ENCODE peak calls at places on chromosomes 3 and 15, in nine cellular contexts. One of them, this sample, is unnamed.

GRCh38 chr15:65405793-65406192 is 17.0 kb downstream of the IGDCC4 start:
- DNase-seq in activated CD4-positive, alpha-beta T cell treated with anti-CD3 and anti-CD28 coated beads for 24 hours: no peak
- DNase-seq in NCI-H1092 treated with DMSO at 0.1 percent for 48 hours: no peak
- DNase-seq in upper lobe of left lung: no peak
- DNase-seq in activated naive CD8-positive, alpha-beta T cell treated with anti-CD3 and anti-CD28 coated beads for 36 hours: no peak
- DNase-seq in left ventricle myocardium inferior: no peak
- DNase-seq in iPS-NIHi11: no peak
- DNase-seq in KBM-7: no peak
- DNase-seq in fibroblast of pulmonary artery: no peak
- DNase-seq in this sample: no peak

GRCh38 chr3:122377975-122378374 is 5.1 kb downstream of the MIX23 start:
- DNase-seq in NCI-H1092 treated with DMSO at 0.1 percent for 48 hours: no peak
- DNase-seq in left ventricle myocardium inferior: no peak
- DNase-seq in iPS-NIHi11: no peak
- DNase-seq in activated CD4-positive, alpha-beta T cell treated with anti-CD3 and anti-CD28 coated beads for 24 hours: no peak
- DNase-seq in activated naive CD8-positive, alpha-beta T cell treated with anti-CD3 and anti-CD28 coated beads for 36 hours: no peak
- DNase-seq in fibroblast of pulmonary artery: no peak
- DNase-seq in upper lobe of left lung: no peak
- DNase-seq in KBM-7: no peak
- DNase-seq in this sample: no peak

GRCh38 chr3:170598091-170598502 is 12.2 kb upstream of the SLC7A14 start:
- DNase-seq in upper lobe of left lung: no peak
- DNase-seq in fibroblast of pulmonary artery: no peak
- DNase-seq in activated CD4-positive, alpha-beta T cell treated with anti-CD3 and anti-CD28 coated beads for 24 hours: no peak
- DNase-seq in iPS-NIHi11: no peak
- DNase-seq in left ventricle myocardium inferior: no peak
- DNase-seq in activated naive CD8-positive, alpha-beta T cell treated with anti-CD3 and anti-CD28 coated beads for 36 hours: no peak
- DNase-seq in KBM-7: no peak
- DNase-seq in NCI-H1092 treated with DMSO at 0.1 percent for 48 hours: no peak
- DNase-seq in this sample: no peak

GRCh38 chr3:150523538-150523937 is 22.8 kb downstream of the SERP1 start:
- DNase-seq in upper lobe of left lung: no peak
- DNase-seq in fibroblast of pulmonary artery: no peak
- DNase-seq in KBM-7: no peak
- DNase-seq in NCI-H1092 treated with DMSO at 0.1 percent for 48 hours: no peak
- DNase-seq in activated naive CD8-positive, alpha-beta T cell treated with anti-CD3 and anti-CD28 coated beads for 36 hours: no peak
- DNase-seq in iPS-NIHi11: no peak
- DNase-seq in left ventricle myocardium inferior: no peak
- DNase-seq in activated CD4-positive, alpha-beta T cell treated with anti-CD3 and anti-CD28 coated beads for 24 hours: no peak
- DNase-seq in this sample: no peak

GRCh38 chr3:8673083-8673737 is 28.6 kb upstream of the SSUH2 start:
- DNase-seq in NCI-H1092 treated with DMSO at 0.1 percent for 48 hours: no peak
- DNase-seq in activated CD4-positive, alpha-beta T cell treated with anti-CD3 and anti-CD28 coated beads for 24 hours: no peak
- DNase-seq in fibroblast of pulmonary artery: no peak
- DNase-seq in KBM-7: no peak
- DNase-seq in activated naive CD8-positive, alpha-beta T cell treated with anti-CD3 and anti-CD28 coated beads for 36 hours: no peak
- DNase-seq in upper lobe of left lung: no peak
- DNase-seq in iPS-NIHi11: no peak
- DNase-seq in left ventricle myocardium inferior: no peak
- DNase-seq in this sample: no peak

GRCh38 chr3:49554639-49555265 is 475 bp downstream of the BSN start:
- DNase-seq in activated naive CD8-positive, alpha-beta T cell treated with anti-CD3 and anti-CD28 coated beads for 36 hours: no peak
- DNase-seq in activated CD4-positive, alpha-beta T cell treated with anti-CD3 and anti-CD28 coated beads for 24 hours: peak; percentile 37
- DNase-seq in iPS-NIHi11: peak; percentile 91
- DNase-seq in fibroblast of pulmonary artery: peak; percentile 35
- DNase-seq in left ventricle myocardium inferior: peak; percentile 53
- DNase-seq in upper lobe of left lung: peak; percentile 43
- DNase-seq in NCI-H1092 treated with DMSO at 0.1 percent for 48 hours: no peak
- DNase-seq in KBM-7: no peak
- DNase-seq in this sample: peak; percentile 76

GRCh38 chr3:88617283-88617682 is 467.5 kb downstream of the C3orf38 start:
- DNase-seq in NCI-H1092 treated with DMSO at 0.1 percent for 48 hours: no peak
- DNase-seq in activated naive CD8-positive, alpha-beta T cell treated with anti-CD3 and anti-CD28 coated beads for 36 hours: no peak
- DNase-seq in KBM-7: no peak
- DNase-seq in left ventricle myocardium inferior: no peak
- DNase-seq in fibroblast of pulmonary artery: no peak
- DNase-seq in upper lobe of left lung: no peak
- DNase-seq in activated CD4-positive, alpha-beta T cell treated with anti-CD3 and anti-CD28 coated beads for 24 hours: no peak
- DNase-seq in iPS-NIHi11: no peak
- DNase-seq in this sample: no peak

GRCh38 chr3:50502584-50503423 is 630 bp downstream of the CACNA2D2 start:
- DNase-seq in activated CD4-positive, alpha-beta T cell treated with anti-CD3 and anti-CD28 coated beads for 24 hours: no peak
- DNase-seq in NCI-H1092 treated with DMSO at 0.1 percent for 48 hours: no peak
- DNase-seq in KBM-7: no peak
- DNase-seq in iPS-NIHi11: peak; percentile 72
- DNase-seq in upper lobe of left lung: no peak
- DNase-seq in fibroblast of pulmonary artery: no peak
- DNase-seq in left ventricle myocardium inferior: no peak
- DNase-seq in activated naive CD8-positive, alpha-beta T cell treated with anti-CD3 and anti-CD28 coated beads for 36 hours: peak; percentile 19
- DNase-seq in this sample: peak; percentile 47

GRCh38 chr3:151281671-151282334 is 3.5 kb upstream of the P2RY14 start:
- DNase-seq in activated naive CD8-positive, alpha-beta T cell treated with anti-CD3 and anti-CD28 coated beads for 36 hours: no peak
- DNase-seq in left ventricle myocardium inferior: no peak
- DNase-seq in fibroblast of pulmonary artery: peak; percentile 16
- DNase-seq in KBM-7: no peak
- DNase-seq in activated CD4-positive, alpha-beta T cell treated with anti-CD3 and anti-CD28 coated beads for 24 hours: no peak
- DNase-seq in NCI-H1092 treated with DMSO at 0.1 percent for 48 hours: no peak
- DNase-seq in upper lobe of left lung: no peak
- DNase-seq in iPS-NIHi11: no peak
- DNase-seq in this sample: no peak

GRCh38 chr3:185724761-185725160 is 100.1 kb downstream of the IGF2BP2 start:
- DNase-seq in iPS-NIHi11: no peak
- DNase-seq in activated CD4-positive, alpha-beta T cell treated with anti-CD3 and anti-CD28 coated beads for 24 hours: no peak
- DNase-seq in upper lobe of left lung: no peak
- DNase-seq in activated naive CD8-positive, alpha-beta T cell treated with anti-CD3 and anti-CD28 coated beads for 36 hours: no peak
- DNase-seq in NCI-H1092 treated with DMSO at 0.1 percent for 48 hours: no peak
- DNase-seq in fibroblast of pulmonary artery: peak; percentile 61
- DNase-seq in KBM-7: no peak
- DNase-seq in left ventricle myocardium inferior: no peak
- DNase-seq in this sample: no peak

GRCh38 chr15:68289621-68290352 is 12.2 kb downstream of the FEM1B start:
- DNase-seq in left ventricle myocardium inferior: no peak
- DNase-seq in upper lobe of left lung: no peak
- DNase-seq in NCI-H1092 treated with DMSO at 0.1 percent for 48 hours: no peak
- DNase-seq in iPS-NIHi11: no peak
- DNase-seq in activated naive CD8-positive, alpha-beta T cell treated with anti-CD3 and anti-CD28 coated beads for 36 hours: no peak
- DNase-seq in activated CD4-positive, alpha-beta T cell treated with anti-CD3 and anti-CD28 coated beads for 24 hours: no peak
- DNase-seq in KBM-7: no peak
- DNase-seq in fibroblast of pulmonary artery: no peak
- DNase-seq in this sample: no peak

GRCh38 chr3:19457449-19457848 is 309.1 kb downstream of the KCNH8 start:
- DNase-seq in upper lobe of left lung: no peak
- DNase-seq in left ventricle myocardium inferior: no peak
- DNase-seq in KBM-7: no peak
- DNase-seq in activated naive CD8-positive, alpha-beta T cell treated with anti-CD3 and anti-CD28 coated beads for 36 hours: no peak
- DNase-seq in NCI-H1092 treated with DMSO at 0.1 percent for 48 hours: no peak
- DNase-seq in activated CD4-positive, alpha-beta T cell treated with anti-CD3 and anti-CD28 coated beads for 24 hours: no peak
- DNase-seq in fibroblast of pulmonary artery: no peak
- DNase-seq in iPS-NIHi11: no peak
- DNase-seq in this sample: no peak

GRCh38 chr3:72595376-72595775 is 252.9 kb downstream of the SHQ1 start:
- DNase-seq in upper lobe of left lung: no peak
- DNase-seq in KBM-7: no peak
- DNase-seq in left ventricle myocardium inferior: no peak
- DNase-seq in fibroblast of pulmonary artery: no peak
- DNase-seq in NCI-H1092 treated with DMSO at 0.1 percent for 48 hours: no peak
- DNase-seq in iPS-NIHi11: no peak
- DNase-seq in activated CD4-positive, alpha-beta T cell treated with anti-CD3 and anti-CD28 coated beads for 24 hours: no peak
- DNase-seq in activated naive CD8-positive, alpha-beta T cell treated with anti-CD3 and anti-CD28 coated beads for 36 hours: no peak
- DNase-seq in this sample: no peak

GRCh38 chr3:107969525-107969924 is 121.3 kb downstream of the CD47 start:
- DNase-seq in upper lobe of left lung: no peak
- DNase-seq in activated naive CD8-positive, alpha-beta T cell treated with anti-CD3 and anti-CD28 coated beads for 36 hours: no peak
- DNase-seq in fibroblast of pulmonary artery: no peak
- DNase-seq in activated CD4-positive, alpha-beta T cell treated with anti-CD3 and anti-CD28 coated beads for 24 hours: no peak
- DNase-seq in iPS-NIHi11: no peak
- DNase-seq in KBM-7: no peak
- DNase-seq in NCI-H1092 treated with DMSO at 0.1 percent for 48 hours: no peak
- DNase-seq in left ventricle myocardium inferior: no peak
- DNase-seq in this sample: no peak

GRCh38 chr3:44865272-44866005 is 3.7 kb downstream of the TMEM42 start:
- DNase-seq in upper lobe of left lung: no peak
- DNase-seq in KBM-7: no peak
- DNase-seq in fibroblast of pulmonary artery: no peak
- DNase-seq in NCI-H1092 treated with DMSO at 0.1 percent for 48 hours: peak; percentile 66
- DNase-seq in activated CD4-positive, alpha-beta T cell treated with anti-CD3 and anti-CD28 coated beads for 24 hours: no peak
- DNase-seq in activated naive CD8-positive, alpha-beta T cell treated with anti-CD3 and anti-CD28 coated beads for 36 hours: no peak
- DNase-seq in iPS-NIHi11: no peak
- DNase-seq in left ventricle myocardium inferior: no peak
- DNase-seq in this sample: no peak

GRCh38 chr15:61228025-61228901 is 839 bp downstream of the RORA start:
- DNase-seq in iPS-NIHi11: peak; percentile 26
- DNase-seq in fibroblast of pulmonary artery: peak; percentile 36
- DNase-seq in left ventricle myocardium inferior: peak; percentile 17
- DNase-seq in KBM-7: peak; percentile 13
- DNase-seq in activated CD4-positive, alpha-beta T cell treated with anti-CD3 and anti-CD28 coated beads for 24 hours: no peak
- DNase-seq in activated naive CD8-positive, alpha-beta T cell treated with anti-CD3 and anti-CD28 coated beads for 36 hours: peak; percentile 6
- DNase-seq in upper lobe of left lung: no peak
- DNase-seq in NCI-H1092 treated with DMSO at 0.1 percent for 48 hours: peak; percentile 50
- DNase-seq in this sample: peak; percentile 26

GRCh38 chr15:68672781-68673205 is 94.0 kb downstream of the CORO2B start:
- DNase-seq in fibroblast of pulmonary artery: peak; percentile 26
- DNase-seq in KBM-7: no peak
- DNase-seq in iPS-NIHi11: peak; percentile 48
- DNase-seq in activated CD4-positive, alpha-beta T cell treated with anti-CD3 and anti-CD28 coated beads for 24 hours: no peak
- DNase-seq in NCI-H1092 treated with DMSO at 0.1 percent for 48 hours: peak; percentile 50
- DNase-seq in left ventricle myocardium inferior: no peak
- DNase-seq in activated naive CD8-positive, alpha-beta T cell treated with anti-CD3 and anti-CD28 coated beads for 36 hours: no peak
- DNase-seq in upper lobe of left lung: no peak
- DNase-seq in this sample: no peak

GRCh38 chr3:74273555-74274402 is 340.7 kb downstream of the CNTN3 start:
- DNase-seq in NCI-H1092 treated with DMSO at 0.1 percent for 48 hours: no peak
- DNase-seq in activated naive CD8-positive, alpha-beta T cell treated with anti-CD3 and anti-CD28 coated beads for 36 hours: no peak
- DNase-seq in iPS-NIHi11: no peak
- DNase-seq in upper lobe of left lung: no peak
- DNase-seq in left ventricle myocardium inferior: no peak
- DNase-seq in fibroblast of pulmonary artery: no peak
- DNase-seq in activated CD4-positive, alpha-beta T cell treated with anti-CD3 and anti-CD28 coated beads for 24 hours: no peak
- DNase-seq in KBM-7: no peak
- DNase-seq in this sample: no peak

GRCh38 chr15:38991126-38991525 is 426.5 kb upstream of the RASGRP1 start:
- DNase-seq in NCI-H1092 treated with DMSO at 0.1 percent for 48 hours: no peak
- DNase-seq in KBM-7: peak; percentile 14
- DNase-seq in activated CD4-positive, alpha-beta T cell treated with anti-CD3 and anti-CD28 coated beads for 24 hours: no peak
- DNase-seq in upper lobe of left lung: no peak
- DNase-seq in fibroblast of pulmonary artery: peak; percentile 82
- DNase-seq in left ventricle myocardium inferior: no peak
- DNase-seq in activated naive CD8-positive, alpha-beta T cell treated with anti-CD3 and anti-CD28 coated beads for 36 hours: no peak
- DNase-seq in iPS-NIHi11: peak; percentile 57
- DNase-seq in this sample: peak; percentile 10